ENCODE peak calls at places on chromosome 13, in ten cellular contexts. I is left ventricle myocardium inferior, Y is ascending aorta, C is stomach, F is cardiac muscle cell, Q is bronchial epithelial cell, T is tibial artery, R is GM10248, O is fibroblast of the aortic adventitia, B is IMR-90. P is an unnamed sample.
A peak's percentile ranks its signal among the peaks of the same experiment; 100 is the strongest.

GRCh38 chr13:75347457-75347856 is 134.5 kb downstream of the TBC1D4 start:
- DNase-seq in I (no peak), Y (no peak), C (no peak), F (no peak), Q (no peak), T (no peak), R (no peak), O (no peak), B (no peak), P (no peak)

GRCh38 chr13:44989941-44990340 is 603 bp downstream of the GPALPP1 start:
- DNase-seq in I (no peak), Y (no peak), C (no peak), F (peak; percentile 6), Q (peak; percentile 2), T (no peak), R (no peak), O (no peak), B (no peak), P (no peak)

GRCh38 chr13:49936943-49937273 is 768 bp upstream of the SPRYD7 start:
- DNase-seq in I (no peak), Y (no peak), C (no peak), F (no peak), Q (no peak), T (no peak), R (no peak), O (no peak), B (no peak), P (no peak)

GRCh38 chr13:98351636-98352035 is 174.6 kb upstream of the RNF113B start:
- DNase-seq in I (no peak), Y (no peak), C (no peak), F (no peak), Q (no peak), T (no peak), R (no peak), O (no peak), B (no peak), P (no peak)

GRCh38 chr13:77184455-77184854 is 142.4 kb downstream of the MYCBP2 start:
- DNase-seq in I (no peak), Y (no peak), C (no peak), F (no peak), Q (peak; percentile 80), T (no peak), R (peak; percentile 48), O (no peak), B (no peak), P (no peak)

GRCh38 chr13:21556051-21556450 is 47.9 kb downstream of the MICU2 start:
- DNase-seq in I (no peak), Y (no peak), C (no peak), F (no peak), Q (no peak), T (no peak), R (no peak), O (no peak), B (no peak), P (peak; percentile 13)

GRCh38 chr13:98155475-98156111 is 12.7 kb downstream of the FARP1 start:
- DNase-seq in I (no peak), Y (no peak), C (no peak), F (no peak), Q (peak; percentile 30), T (no peak), R (no peak), O (peak; percentile 53), B (peak; percentile 91), P (peak; percentile 78)

GRCh38 chr13:99432637-99433542 is 68.4 kb upstream of the TM9SF2 start:
- DNase-seq in I (peak; percentile 65), Y (peak; percentile 86), C (peak; percentile 52), F (peak; percentile 21), Q (peak; percentile 50), T (peak; percentile 73), R (peak; percentile 74), O (peak; percentile 40), B (peak; percentile 73), P (peak; percentile 58)

GRCh38 chr13:110415669-110416068 is 108.6 kb downstream of the COL4A2 start:
- DNase-seq in I (no peak), Y (no peak), C (no peak), F (no peak), Q (peak; percentile 73), T (no peak), R (no peak), O (no peak), B (peak; percentile 24), P (peak; percentile 59)

GRCh38 chr13:93151277-93151676 is 75.3 kb upstream of the GPC6 start:
- DNase-seq in I (no peak), Y (no peak), C (no peak), F (no peak), Q (peak; percentile 87), T (no peak), R (no peak), O (peak; percentile 92), B (peak; percentile 91), P (peak; percentile 91)

GRCh38 chr13:108525867-108526266 is 103.5 kb upstream of the MYO16 start:
- DNase-seq in I (no peak), Y (no peak), C (no peak), F (no peak), Q (no peak), T (no peak), R (no peak), O (no peak), B (no peak), P (no peak)

GRCh38 chr13:50531917-50532899 is 311.3 kb downstream of the DLEU7 start:
- DNase-seq in I (no peak), Y (no peak), C (no peak), F (no peak), Q (peak; percentile 32), T (no peak), R (no peak), O (peak; percentile 78), B (peak; percentile 62), P (peak; percentile 67)

GRCh38 chr13:74040200-74040599 is 94.0 kb downstream of the KLF12 start:
- DNase-seq in I (peak; percentile 46), Y (no peak), C (peak; percentile 36), F (peak; percentile 76), Q (peak; percentile 19), T (peak; percentile 31), R (peak; percentile 44), O (peak; percentile 17), B (peak; percentile 31), P (peak; percentile 32)

GRCh38 chr13:31050486-31051400 is 111.0 kb downstream of the HSPH1 start:
- DNase-seq in I (no peak), Y (peak; percentile 37), C (no peak), F (no peak), Q (no peak), T (no peak), R (no peak), O (peak; percentile 52), B (peak; percentile 57), P (peak; percentile 26)
- TF ChIP-seq CTCF in I (no peak), Y (no peak), C (no peak), F (peak; percentile 36), Q (no peak), T (peak; percentile 18), R (peak; percentile 4), O (peak; percentile 75), B (peak; percentile 33), P (peak; percentile 50)

GRCh38 chr13:37068962-37069361 is 9.5 kb upstream of the SUPT20H start:
- DNase-seq in I (no peak), Y (no peak), C (no peak), F (no peak), Q (no peak), T (no peak), R (no peak), O (peak; percentile 46), B (peak; percentile 30), P (peak; percentile 44)
- TF ChIP-seq CTCF in I (peak; percentile 17), Y (no peak), C (no peak), F (peak; percentile 39), Q (no peak), T (no peak), R (peak; percentile 13), O (peak; percentile 30), B (peak; percentile 46), P (peak; percentile 40)

GRCh38 chr13:94234766-94235165 is 244.7 kb downstream of the DCT start:
- DNase-seq in I (no peak), Y (no peak), C (no peak), F (no peak), Q (no peak), T (no peak), R (no peak), O (no peak), B (no peak), P (peak; percentile 9)

GRCh38 chr13:94236132-94236531 is 243.3 kb downstream of the DCT start:
- DNase-seq in I (no peak), Y (no peak), C (no peak), F (no peak), Q (no peak), T (no peak), R (no peak), O (no peak), B (no peak), P (no peak)

GRCh38 chr13:94236876-94237275 is 242.6 kb downstream of the DCT start:
- DNase-seq in I (no peak), Y (no peak), C (no peak), F (no peak), Q (no peak), T (no peak), R (no peak), O (peak; percentile 28), B (no peak), P (peak; percentile 22)

GRCh38 chr13:94243551-94243950 is 235.9 kb downstream of the DCT start:
- DNase-seq in I (no peak), Y (no peak), C (no peak), F (no peak), Q (no peak), T (no peak), R (no peak), O (no peak), B (no peak), P (no peak)

GRCh38 chr13:94239135-94239534 is 240.3 kb downstream of the DCT start:
- DNase-seq in I (no peak), Y (no peak), C (no peak), F (no peak), Q (peak; percentile 8), T (no peak), R (no peak), O (peak; percentile 57), B (peak; percentile 87), P (peak; percentile 85)
- TF ChIP-seq CTCF in I (no peak), Y (no peak), C (no peak), F (no peak), Q (no peak), T (no peak), R (no peak), O (no peak), B (no peak), P (no peak)

GRCh38 chr13:100528353-100528752 is 60.2 kb downstream of the GGACT start:
- DNase-seq in I (no peak), Y (no peak), C (no peak), F (no peak), Q (no peak), T (no peak), R (no peak), O (no peak), B (no peak), P (no peak)

GRCh38 chr13:100528820-100529219 is 59.8 kb downstream of the GGACT start:
- DNase-seq in I (no peak), Y (no peak), C (no peak), F (no peak), Q (no peak), T (no peak), R (no peak), O (no peak), B (no peak), P (no peak)

GRCh38 chr13:100525453-100526298 is 62.9 kb downstream of the GGACT start:
- DNase-seq in I (no peak), Y (no peak), C (no peak), F (peak; percentile 45), Q (no peak), T (no peak), R (no peak), O (no peak), B (no peak), P (no peak)

GRCh38 chr13:100527644-100528043 is 60.9 kb downstream of the GGACT start:
- DNase-seq in I (no peak), Y (no peak), C (no peak), F (no peak), Q (no peak), T (no peak), R (no peak), O (no peak), B (no peak), P (no peak)

GRCh38 chr13:100526299-100527030 is 62.1 kb downstream of the GGACT start:
- DNase-seq in I (no peak), Y (no peak), C (no peak), F (no peak), Q (no peak), T (no peak), R (no peak), O (no peak), B (no peak), P (no peak)
- TF ChIP-seq CTCF in I (no peak), Y (no peak), C (no peak), F (no peak), Q (no peak), T (no peak), R (no peak), O (no peak), B (no peak), P (no peak)